ENCODE peak calls at places on chromosomes 7 and 10, in four cellular contexts. M, H, V and B are unnamed samples.

GRCh38 chr10:20871970-20872369 is 25.1 kb downstream of the NEBL start:
- DNase-seq in V (no peak), H (no peak), M (no peak), B (peak)

GRCh38 chr10:128934492-128934891 is 532.5 kb upstream of the MGMT start:
- DNase-seq in H (no peak), V (no peak), M (no peak), B (no peak)

GRCh38 chr7:130258494-130259078 is 8.1 kb upstream of the CPA2 start:
- DNase-seq in H (no peak), M (no peak), V (no peak), B (no peak)

GRCh38 chr7:45696476-45696875 is 122.3 kb downstream of the ADCY1 start:
- DNase-seq in M (no peak), V (no peak), H (no peak), B (no peak)

GRCh38 chr7:55538538-55538937 is 33.8 kb downstream of the VOPP1 start:
- DNase-seq in M (no peak), V (no peak), H (no peak), B (no peak)

GRCh38 chr7:95642173-95642572 is 45.9 kb upstream of the PDK4 start:
- DNase-seq in H (no peak), M (no peak), V (no peak), B (no peak)

GRCh38 chr10:104581884-104582603 is 59.0 kb upstream of the SORCS3 start:
- DNase-seq in V (no peak), H (no peak), M (no peak), B (no peak)

GRCh38 chr10:30058570-30059132 is 735 bp downstream of the JCAD start:
- DNase-seq in M (no peak), H (no peak), V (no peak), B (no peak)

GRCh38 chr10:77915299-77916105 is 11.1 kb downstream of the DLG5 start:
- DNase-seq in H (no peak), M (no peak), V (no peak), B (no peak)

GRCh38 chr7:11748884-11749283 is 83.1 kb downstream of the THSD7A start:
- DNase-seq in H (no peak), M (peak), V (peak), B (no peak)

GRCh38 chr10:48614481-48615383 is 9.9 kb upstream of the ARHGAP22 start:
- DNase-seq in V (no peak), M (no peak), H (peak), B (no peak)

GRCh38 chr10:119051775-119052174 is 22.3 kb downstream of the NANOS1 start:
- DNase-seq in V (no peak), M (no peak), H (no peak), B (no peak)

GRCh38 chr10:490891-491571 is 198.4 kb downstream of the DIP2C start:
- DNase-seq in M (no peak), V (no peak), H (no peak), B (no peak)

GRCh38 chr7:144835166-144835611 is 664 bp downstream of the TPK1 start:
- DNase-seq in M (peak), H (peak), V (no peak), B (no peak)

GRCh38 chr7:156609010-156609877 is 31.3 kb upstream of the RNF32 start:
- DNase-seq in V (no peak), M (peak), H (no peak), B (no peak)

DNA sequence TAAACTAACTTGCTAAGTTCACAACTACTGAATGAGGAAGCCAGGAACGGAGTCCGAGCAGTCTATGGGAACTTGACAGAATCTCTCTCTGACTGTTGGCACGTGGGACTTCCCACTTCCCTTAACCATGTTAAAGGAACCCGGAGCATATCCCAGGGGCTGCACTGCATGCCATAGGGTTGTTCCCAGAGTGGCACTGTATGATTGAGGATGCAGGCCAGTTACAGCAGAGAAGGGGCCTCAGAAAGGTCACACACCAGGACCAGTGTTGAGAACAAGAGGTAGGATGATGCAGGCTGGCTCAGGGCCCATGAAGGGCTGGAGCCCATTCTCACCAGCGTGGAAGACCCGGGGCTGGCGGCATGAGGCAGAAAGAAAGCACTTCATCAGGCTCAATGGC is 201.8 kb downstream of the NSUN6 start:
- DNase-seq in M (no peak), V (no peak), H (no peak), B (no peak)
- TF ChIP-seq YY1 in M (no peak), V (no peak), H (no peak), B (no peak)

DNA sequence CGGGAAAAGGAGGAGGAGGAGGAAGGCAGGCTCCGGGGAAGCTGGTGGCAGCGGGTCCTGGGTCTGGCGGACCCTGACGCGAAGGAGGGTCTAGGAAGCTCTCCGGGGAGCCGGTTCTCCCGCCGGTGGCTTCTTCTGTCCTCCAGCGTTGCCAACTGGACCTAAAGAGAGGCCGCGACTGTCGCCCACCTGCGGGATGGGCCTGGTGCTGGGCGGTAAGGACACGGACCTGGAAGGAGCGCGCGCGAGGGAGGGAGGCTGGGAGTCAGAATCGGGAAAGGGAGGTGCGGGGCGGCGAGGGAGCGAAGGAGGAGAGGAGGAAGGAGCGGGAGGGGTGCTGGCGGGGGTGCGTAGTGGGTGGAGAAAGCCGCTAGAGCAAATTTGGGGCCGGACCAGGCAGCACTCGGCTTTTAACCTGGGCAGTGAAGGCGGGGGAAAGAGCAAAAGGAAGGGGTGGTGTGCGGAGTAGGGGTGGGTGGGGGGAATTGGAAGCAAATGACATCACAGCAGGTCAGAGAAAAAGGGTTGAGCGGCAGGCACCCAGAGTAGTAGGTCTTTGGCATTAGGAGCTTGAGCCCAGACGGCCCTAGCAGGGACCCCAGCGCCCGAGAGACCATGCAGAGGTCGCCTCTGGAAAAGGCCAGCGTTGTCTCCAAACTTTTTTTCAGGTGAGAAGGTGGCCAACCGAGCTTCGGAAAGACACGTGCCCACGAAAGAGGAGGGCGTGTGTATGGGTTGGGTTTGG is at the start of gene CFTR:
- DNase-seq in V (no peak), M (no peak), H (no peak), B (no peak)
- H3K4me3 ChIP-seq in V (no peak), M (no peak), H (no peak), B (peak)

GRCh38 chr7:76330673-76331072 is 28.1 kb downstream of the YWHAG start:
- DNase-seq in M (no peak), H (no peak), V (no peak), B (no peak)
- TF ChIP-seq YY1 in M (peak), H (no peak), V (no peak), B (no peak)

GRCh38 chr7:24057243-24057642 is 226.7 kb upstream of the NPY start:
- DNase-seq in H (no peak), M (peak), V (peak), B (no peak)
- H3K4me3 ChIP-seq in H (no peak), M (no peak), V (no peak), B (no peak)

DNA sequence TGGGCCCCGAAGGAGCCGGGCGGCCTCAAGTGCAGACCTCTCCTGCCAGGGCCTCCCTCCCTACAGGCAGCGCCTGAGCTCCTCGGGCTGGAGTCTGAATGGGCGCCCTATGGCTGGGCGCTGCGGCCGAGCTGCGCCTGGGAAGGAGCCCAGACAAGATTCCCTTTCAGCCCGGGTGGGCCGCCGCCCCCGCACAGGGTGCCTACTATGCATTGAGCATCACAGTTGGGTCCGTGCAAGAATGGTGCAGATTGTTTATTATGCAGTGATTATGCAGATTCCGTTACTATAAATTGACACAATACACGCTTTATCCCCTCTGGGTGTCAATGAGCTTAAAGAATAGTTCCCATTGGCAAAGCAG is 77.2 kb upstream of the PDGFA start:
- DNase-seq in M (no peak), V (no peak), H (no peak), B (no peak)
- TF ChIP-seq YY1 in M (no peak), V (no peak), H (no peak), B (no peak)